ENCODE peak calls at places on chromosome 7, in eight cellular contexts. M is GM20000; A is RCC 7860; P is iPS-NIHi11; I is stimulated activated CD4-positive, alpha-beta T cell treated with anti-CD3 and anti-CD28 coated beads, Interleukin-15, amount 100 ng/mL, for 24 hours; G is fibroblast of mammary gland; H is EL; C is GM03348. J is an unnamed sample.

GRCh38 chr7:101173752-101174244 is 6.3 kb downstream of the NAT16 start:
- DNase-seq in M (peak), A (peak), P (peak), I (peak), G (peak), H (peak), C (peak), J (no peak)

GRCh38 chr7:9761224-9761623 is 1212.4 kb upstream of the PHF14 start:
- DNase-seq in M (no peak), A (no peak), P (no peak), I (no peak), G (no peak), H (no peak), C (no peak), J (no peak)

GRCh38 chr7:100568176-100568935 is 5.3 kb downstream of the SAP25 start:
- DNase-seq in M (no peak), A (no peak), P (no peak), I (no peak), G (no peak), H (no peak), C (no peak), J (no peak)

GRCh38 chr7:50632561-50633413 is 67.6 kb upstream of the DDC start:
- DNase-seq in M (peak), A (peak), P (peak), I (peak), G (peak), H (peak), C (peak), J (peak)

GRCh38 chr7:157080111-157080730 is 58.5 kb upstream of the UBE3C start:
- DNase-seq in M (no peak), A (no peak), P (peak), I (no peak), G (peak), H (peak), C (no peak), J (no peak)

GRCh38 chr7:57370066-57370738 is 79.8 kb upstream of the ZNF716 start:
- DNase-seq in M (no peak), A (no peak), P (no peak), I (no peak), G (no peak), H (no peak), C (no peak), J (no peak)

GRCh38 chr7:26506196-26506595 is 214.5 kb downstream of the SNX10 start:
- DNase-seq in M (no peak), A (no peak), P (no peak), I (no peak), G (no peak), H (no peak), C (no peak), J (no peak)

GRCh38 chr7:141328290-141328689 is 222.9 kb upstream of the AGK start:
- DNase-seq in M (no peak), A (no peak), P (no peak), I (no peak), G (no peak), H (no peak), C (no peak), J (no peak)

GRCh38 chr7:5324961-5325360 is 42.2 kb downstream of the SLC29A4 start:
- DNase-seq in M (no peak), A (no peak), P (no peak), I (no peak), G (no peak), H (no peak), C (no peak), J (no peak)

GRCh38 chr7:157043745-157044144 is 33.3 kb upstream of the MNX1 start:
- DNase-seq in M (no peak), A (no peak), P (no peak), I (no peak), G (peak), H (peak), C (peak), J (peak)

GRCh38 chr7:151134743-151135524 is 32.6 kb downstream of the GBX1 start:
- DNase-seq in M (peak), A (no peak), P (no peak), I (no peak), G (no peak), H (no peak), C (no peak), J (no peak)

GRCh38 chr7:78198756-78199155 is 400.2 kb downstream of the PHTF2 start:
- DNase-seq in M (no peak), A (no peak), P (no peak), I (no peak), G (peak), H (peak), C (peak), J (peak)

J was measured in fibroblast of gingiva.